ENCODE peak calls at places on chromosomes 3 and 15, in seven cellular contexts. U, O, F, K, W, Z and E are unnamed samples.

GRCh38 chr3:105746226-105746996 is 122.4 kb downstream of the CBLB start:
- DNase-seq in U (no peak), O (no peak), F (no peak), K (no peak), W (no peak), Z (no peak), E (no peak)

GRCh38 chr3:101454629-101455028 is 58.4 kb downstream of the SENP7 start:
- DNase-seq in U (no peak), O (no peak), F (no peak), K (no peak), W (no peak), Z (no peak), E (no peak)

GRCh38 chr15:45105586-45105985 is 8.4 kb downstream of the DUOX2 start:
- DNase-seq in U (no peak), O (no peak), F (no peak), K (no peak), W (no peak), Z (peak; percentile 67), E (no peak)

GRCh38 chr3:53891500-53892334 is at the start of gene SELENOK:
- DNase-seq in U (peak; percentile 99), O (peak; percentile 99), F (peak; percentile 100), K (peak; percentile 99), W (peak; percentile 100), Z (peak; percentile 97), E (peak; percentile 94)

GRCh38 chr3:178198329-178198728 is 337.9 kb upstream of the KCNMB2 start:
- DNase-seq in U (no peak), O (no peak), F (no peak), K (no peak), W (no peak), Z (no peak), E (no peak)

GRCh38 chr3:126474498-126475410 is 937 bp downstream of the ZXDC start:
- DNase-seq in U (peak; percentile 52), O (peak; percentile 34), F (peak; percentile 68), K (peak; percentile 47), W (peak; percentile 61), Z (peak; percentile 55), E (no peak)

GRCh38 chr15:42332331-42332730 is 27.0 kb upstream of the CAPN3 start:
- DNase-seq in U (no peak), O (no peak), F (no peak), K (no peak), W (peak; percentile 28), Z (no peak), E (no peak)

GRCh38 chr3:37309945-37310665 is 135.7 kb upstream of the LRRFIP2 start:
- DNase-seq in U (no peak), O (no peak), F (no peak), K (no peak), W (no peak), Z (no peak), E (no peak)

GRCh38 chr15:63833246-63833696 is 477 bp downstream of the HERC1 start:
- DNase-seq in U (peak; percentile 52), O (no peak), F (peak; percentile 76), K (peak; percentile 39), W (peak; percentile 33), Z (peak; percentile 73), E (no peak)

GRCh38 chr3:169666501-169667379 is 3.2 kb upstream of the MECOM start:
- DNase-seq in U (no peak), O (no peak), F (no peak), K (no peak), W (no peak), Z (no peak), E (no peak)

GRCh38 chr3:138197058-138197457 is 10.0 kb downstream of the ARMC8 start:
- DNase-seq in U (no peak), O (peak; percentile 56), F (no peak), K (no peak), W (peak; percentile 47), Z (no peak), E (no peak)

GRCh38 chr3:31357451-31357850 is 175.3 kb upstream of the STT3B start:
- DNase-seq in U (no peak), O (no peak), F (no peak), K (no peak), W (no peak), Z (no peak), E (no peak)

GRCh38 chr3:134320749-134321148 is 53.5 kb downstream of the AMOTL2 start:
- DNase-seq in U (no peak), O (no peak), F (no peak), K (no peak), W (no peak), Z (no peak), E (peak; percentile 74)

GRCh38 chr3:38107911-38108648 is 28.8 kb downstream of the ACAA1 start:
- DNase-seq in U (no peak), O (no peak), F (peak; percentile 20), K (no peak), W (no peak), Z (no peak), E (no peak)

GRCh38 chr3:38153221-38153620 is 12.1 kb upstream of the OXSR1 start:
- DNase-seq in U (no peak), O (no peak), F (no peak), K (no peak), W (no peak), Z (no peak), E (no peak)

GRCh38 chr3:30612422-30613134 is 6.2 kb downstream of the TGFBR2 start:
- DNase-seq in U (no peak), O (no peak), F (no peak), K (no peak), W (no peak), Z (no peak), E (no peak)